ENCODE peak calls at places on chromosomes 4 and X, in six cellular contexts. F is K562, X is HCT116, P is stomach, Z is heart left ventricle, M is IMR-90. A is an unnamed sample.

GRCh38 chr4:105971032-105971431 is 75.8 kb downstream of the NPNT start:
- DNase-seq in F (peak; percentile 17), X (no peak), P (no peak), Z (no peak), M (no peak), A (no peak)

GRCh38 chr4:137677851-137678250 is 145.6 kb upstream of the PCDH18 start:
- DNase-seq in F (no peak), X (no peak), P (no peak), Z (no peak), M (peak; percentile 85), A (no peak)

GRCh38 chr4:150547154-150547838 is 34.7 kb upstream of the MAB21L2 start:
- DNase-seq in F (no peak), X (no peak), P (no peak), Z (no peak), M (no peak), A (no peak)

GRCh38 chrX:48721916-48722315 is 25.4 kb downstream of the SUV39H1 start:
- DNase-seq in F (no peak), X (no peak), P (no peak), Z (no peak), M (no peak), A (no peak)

GRCh38 chrX:118824173-118824782 is 654 bp downstream of the ZCCHC12 start:
- DNase-seq in F (peak; percentile 27), X (no peak), P (no peak), Z (no peak), M (no peak), A (no peak)

GRCh38 chr4:117085185-117085701 is at the start of gene TRAM1L1:
- DNase-seq in F (peak; percentile 9), X (no peak), P (peak; percentile 64), Z (peak; percentile 76), M (peak; percentile 63), A (peak; percentile 19)

GRCh38 chr4:138204507-138204906 is 37.6 kb downstream of the SLC7A11 start:
- DNase-seq in F (no peak), X (no peak), P (no peak), Z (no peak), M (no peak), A (no peak)

GRCh38 chrX:153400146-153401132 is 711 bp downstream of the PNMA6E start:
- DNase-seq in F (peak; percentile 82), X (peak; percentile 35), P (peak; percentile 35), Z (no peak), M (no peak), A (no peak)

GRCh38 chr4:143396695-143397094 is 60.0 kb downstream of the GAB1 start:
- DNase-seq in F (no peak), X (no peak), P (no peak), Z (no peak), M (peak; percentile 40), A (no peak)

GRCh38 chr4:38015886-38016515 is 55.8 kb downstream of the PTTG2 start:
- DNase-seq in F (no peak), X (no peak), P (no peak), Z (no peak), M (no peak), A (no peak)

GRCh38 chrX:154805696-154806091 is 409 bp upstream of the MPP1 start:
- DNase-seq in F (no peak), X (no peak), P (no peak), Z (no peak), M (peak; percentile 21), A (no peak)

GRCh38 chr4:108885211-108885610 is 122.4 kb upstream of the ETNPPL start:
- DNase-seq in F (no peak), X (no peak), P (no peak), Z (no peak), M (peak; percentile 58), A (no peak)

GRCh38 chr4:74758521-74758920 is 35.8 kb downstream of the BTC start:
- DNase-seq in F (no peak), X (no peak), P (no peak), Z (no peak), M (no peak), A (no peak)

GRCh38 chr4:128525387-128525786 is 237.8 kb upstream of the PGRMC2 start:
- DNase-seq in F (peak; percentile 17), X (no peak), P (no peak), Z (no peak), M (peak; percentile 49), A (no peak)

GRCh38 chr4:105461221-105462041 is 12.4 kb downstream of the PPA2 start:
- DNase-seq in F (peak; percentile 42), X (no peak), P (peak; percentile 42), Z (no peak), M (no peak), A (no peak)

GRCh38 chr4:182521006-182521405 is 277.8 kb downstream of the TENM3 start:
- DNase-seq in F (no peak), X (no peak), P (no peak), Z (no peak), M (no peak), A (no peak)

GRCh38 chrX:14936561-14936960 is 63.3 kb downstream of the MOSPD2 start:
- DNase-seq in F (peak; percentile 9), X (peak; percentile 24), P (no peak), Z (no peak), M (peak; percentile 81), A (peak; percentile 61)

GRCh38 chr4:72557021-72557420 is 12.0 kb downstream of the ADAMTS3 start:
- DNase-seq in F (no peak), X (no peak), P (no peak), Z (no peak), M (no peak), A (no peak)

GRCh38 chr4:33162122-33162521 is 2442.0 kb downstream of the PCDH7 start:
- DNase-seq in F (no peak), X (no peak), P (no peak), Z (no peak), M (no peak), A (no peak)

GRCh38 chrX:50751091-50751490 is 62.9 kb downstream of the SHROOM4 start:
- DNase-seq in F (no peak), X (no peak), P (no peak), Z (no peak), M (no peak), A (no peak)

GRCh38 chr4:183658362-183659028 is 490 bp downstream of the RWDD4 start:
- DNase-seq in F (peak; percentile 34), X (no peak), P (no peak), Z (peak; percentile 63), M (peak; percentile 10), A (peak; percentile 34)

GRCh38 chr4:158459085-158459820 is 62.4 kb upstream of the RXFP1 start:
- DNase-seq in F (no peak), X (no peak), P (no peak), Z (no peak), M (no peak), A (no peak)

GRCh38 chr4:23934223-23934622 is 44.4 kb upstream of the PPARGC1A start:
- DNase-seq in F (no peak), X (no peak), P (no peak), Z (no peak), M (no peak), A (no peak)

GRCh38 chrX:16479206-16479869 is 170.6 kb upstream of the S100G start:
- DNase-seq in F (no peak), X (no peak), P (no peak), Z (no peak), M (peak; percentile 84), A (no peak)

GRCh38 chr4:76234679-76235044 is 16.9 kb upstream of the FAM47E start:
- DNase-seq in F (no peak), X (no peak), P (no peak), Z (no peak), M (no peak), A (no peak)

GRCh38 chr4:51825341-51825740 is 17.6 kb upstream of the DCUN1D4 start:
- DNase-seq in F (no peak), X (no peak), P (no peak), Z (no peak), M (no peak), A (no peak)

GRCh38 chr4:99077177-99077576 is 11.4 kb downstream of the ADH5 start:
- DNase-seq in F (no peak), X (no peak), P (no peak), Z (no peak), M (no peak), A (no peak)
- H3K36me3 ChIP-seq in F (peaks cover 97% of the 10 kb centered on the region), X (peaks cover 43% of the 10 kb centered on the region), P (peaks cover 100% of the 10 kb centered on the region), Z (peaks cover 94% of the 10 kb centered on the region), M (peaks cover 49% of the 10 kb centered on the region), A (no peaks in the 10 kb centered on the region)

DNA sequence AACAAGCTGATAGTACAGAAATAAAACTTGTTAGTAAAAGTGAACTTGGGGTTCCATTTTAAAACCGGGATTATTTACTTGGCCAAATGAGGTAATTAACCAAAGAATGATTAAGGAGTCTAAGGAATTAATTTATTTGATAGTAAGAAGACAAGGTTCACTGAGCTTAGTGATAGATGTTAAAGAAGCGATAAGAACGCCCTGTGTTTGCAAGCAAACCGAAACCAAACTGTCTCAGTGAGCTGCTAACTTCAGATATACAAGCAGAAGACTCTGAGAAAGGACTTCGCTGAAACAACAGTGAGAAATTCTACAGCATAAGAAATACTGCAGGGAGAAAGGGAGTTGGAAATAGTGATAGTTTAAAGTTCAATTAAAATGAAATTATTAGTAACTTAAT is 37.6 kb upstream of the SHISA3 start:
- DNase-seq in F (no peak), X (no peak), P (no peak), Z (no peak), M (peak; percentile 45), A (no peak)
- H3K4me3 ChIP-seq in F (no peak overlapping the region), X (no peak overlapping the region), P (no peak overlapping the region), Z (peak overlapping the region; percentile 35), M (peak overlapping the region; percentile 41), A (peak overlapping the region; percentile 5)

DNA sequence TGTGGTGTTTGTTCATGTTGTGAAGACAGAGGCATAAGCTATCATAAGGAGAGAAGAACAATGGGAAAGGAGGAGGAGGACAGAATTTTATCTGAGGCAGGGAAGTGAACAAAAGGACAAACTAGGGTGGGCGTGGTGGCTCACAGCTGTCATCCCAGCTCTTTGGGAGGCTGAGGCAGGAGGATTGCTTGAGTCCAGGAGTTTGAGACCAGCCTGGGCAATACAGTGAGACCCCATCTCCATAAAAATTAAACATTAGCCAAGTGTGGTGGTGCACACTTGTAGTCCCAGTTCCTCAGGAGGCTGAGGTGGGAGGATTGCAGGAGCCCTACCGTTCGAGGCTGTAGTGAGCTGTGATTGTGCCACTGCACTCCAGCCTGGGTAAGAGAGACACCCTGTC is 49.9 kb downstream of the TMEM154 start:
- DNase-seq in F (no peak), X (no peak), P (no peak), Z (no peak), M (no peak), A (no peak)
- TF ChIP-seq POLR2A in F (no peak), X (no peak), P (no peak), Z (no peak), M (no peak), A (no peak)

DNA sequence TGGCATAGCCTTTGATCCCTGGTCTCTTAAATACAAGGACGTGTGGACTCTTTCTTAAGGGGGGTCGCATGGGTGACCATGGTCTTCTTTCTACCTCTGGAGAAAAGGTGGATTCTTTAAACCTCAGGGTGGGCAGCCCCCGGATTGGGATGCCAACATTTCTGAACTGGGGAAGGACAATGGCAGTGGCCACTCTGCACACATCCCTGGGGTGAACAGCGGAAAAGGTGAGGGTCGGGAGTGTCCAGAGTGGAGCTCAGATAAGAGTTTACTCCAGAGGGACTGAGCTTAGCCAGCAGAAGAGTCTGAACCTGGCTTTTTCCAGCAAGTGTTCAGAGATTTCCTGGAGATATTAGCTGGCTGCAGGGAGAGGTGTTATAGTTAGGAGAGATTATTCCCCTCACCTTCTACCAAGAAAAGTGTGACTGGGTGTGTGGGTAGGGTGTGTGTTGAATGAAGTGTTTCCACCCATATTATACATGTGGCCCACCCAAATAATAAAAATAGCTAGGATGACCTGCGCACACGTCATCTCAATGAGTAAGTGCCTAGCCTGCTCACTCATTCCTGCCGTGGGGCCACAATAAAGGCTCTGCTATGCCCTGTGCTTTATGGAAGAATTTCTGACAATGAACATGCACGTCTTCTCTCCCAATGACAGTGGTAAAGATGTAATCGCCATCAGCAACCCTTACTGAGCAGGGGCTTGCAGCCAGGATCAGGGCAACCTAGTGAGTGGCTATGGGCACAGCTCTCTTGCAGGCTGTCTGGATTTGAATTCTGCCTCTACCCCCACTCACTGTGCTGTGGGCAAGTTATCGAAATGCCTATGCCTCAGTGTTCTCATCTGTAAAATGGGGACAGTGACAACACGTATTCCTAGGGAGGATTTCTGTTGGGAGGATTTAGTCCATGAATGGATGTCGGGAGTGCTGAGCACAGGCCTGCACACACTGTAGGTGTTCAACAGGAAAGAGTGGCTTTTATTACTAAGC is 76.6 kb downstream of the SLC2A9 start:
- DNase-seq in F (no peak), X (no peak), P (no peak), Z (no peak), M (no peak), A (no peak)
- H3K36me3 ChIP-seq in F (no peaks in the 10 kb centered on the region), X (no peaks in the 10 kb centered on the region), P (no peaks in the 10 kb centered on the region), Z (no peaks in the 10 kb centered on the region), M (no peaks in the 10 kb centered on the region), A (no peaks in the 10 kb centered on the region)